ENCODE peak calls at places on chromosomes 2 and 18, in four cellular contexts. V is stomach, S is OCI-LY7, C is aorta. G is an unnamed sample.

GRCh38 chr2:30346475-30347169 is 100.4 kb upstream of the LCLAT1 start:
- DNase-seq in V (no peak), S (no peak), C (peak; percentile 90), G (peak; percentile 33)

GRCh38 chr2:189408294-189408693 is 33.0 kb upstream of the WDR75 start:
- DNase-seq in V (no peak), S (no peak), C (no peak), G (no peak)

GRCh38 chr18:22551536-22552151 is 133.9 kb upstream of the CTAGE1 start:
- DNase-seq in V (no peak), S (no peak), C (no peak), G (no peak)

GRCh38 chr2:64825831-64826496 is 163.2 kb upstream of the SLC1A4 start:
- DNase-seq in V (no peak), S (no peak), C (no peak), G (no peak)

GRCh38 chr18:55142413-55142812 is 183.2 kb upstream of the CCDC68 start:
- DNase-seq in V (no peak), S (no peak), C (no peak), G (no peak)

GRCh38 chr2:141641462-141641861 is 489.4 kb downstream of the LRP1B start:
- DNase-seq in V (no peak), S (no peak), C (no peak), G (no peak)

GRCh38 chr2:133977385-133977784 is 276.5 kb upstream of the MGAT5 start:
- DNase-seq in V (no peak), S (no peak), C (no peak), G (no peak)

GRCh38 chr2:160353166-160353565 is 140.4 kb downstream of the RBMS1 start:
- DNase-seq in V (no peak), S (peak; percentile 33), C (no peak), G (no peak)

GRCh38 chr2:238868616-238869292 is 20.9 kb downstream of the TWIST2 start:
- DNase-seq in V (peak; percentile 86), S (no peak), C (peak; percentile 72), G (peak; percentile 59)

GRCh38 chr2:229202646-229203045 is 68.4 kb downstream of the PID1 start:
- DNase-seq in V (no peak), S (no peak), C (no peak), G (no peak)

GRCh38 chr2:232137346-232137745 is 175.8 kb downstream of the DIS3L2 start:
- DNase-seq in V (no peak), S (no peak), C (no peak), G (no peak)

GRCh38 chr2:31318360-31319336 is 84.7 kb downstream of the EHD3 start:
- DNase-seq in V (no peak), S (peak; percentile 53), C (no peak), G (peak; percentile 49)

GRCh38 chr2:159285929-159286708 is at the start of gene WDSUB1:
- DNase-seq in V (peak; percentile 74), S (no peak), C (peak; percentile 89), G (peak; percentile 73)

GRCh38 chr18:77057043-77057442 is 75.5 kb downstream of the MBP start:
- DNase-seq in V (no peak), S (no peak), C (no peak), G (no peak)

GRCh38 chr18:63430526-63430925 is 8.2 kb upstream of the VPS4B start:
- DNase-seq in V (no peak), S (no peak), C (no peak), G (no peak)

GRCh38 chr2:88181511-88181910 is 11.4 kb downstream of the THNSL2 start:
- DNase-seq in V (no peak), S (no peak), C (no peak), G (no peak)

GRCh38 chr2:33273479-33273878 is 203.0 kb upstream of the RASGRP3 start:
- DNase-seq in V (no peak), S (no peak), C (no peak), G (no peak)

GRCh38 chr2:10779776-10780490 is 32.7 kb downstream of the PDIA6 start:
- DNase-seq in V (no peak), S (no peak), C (peak; percentile 75), G (no peak)

GRCh38 chr2:148221166-148221565 is 200.3 kb downstream of the MBD5 start:
- DNase-seq in V (no peak), S (no peak), C (no peak), G (no peak)

GRCh38 chr2:167127135-167127534 is 238.9 kb downstream of the XIRP2 start:
- DNase-seq in V (no peak), S (peak; percentile 2), C (no peak), G (no peak)

GRCh38 chr18:76803814-76804213 is 18.5 kb upstream of the ZNF236 start:
- DNase-seq in V (peak; percentile 67), S (peak; percentile 56), C (no peak), G (peak; percentile 74)

GRCh38 chr2:207166349-207167128 is 791 bp upstream of the KLF7 start:
- DNase-seq in V (peak; percentile 80), S (no peak), C (peak; percentile 93), G (peak; percentile 69)

GRCh38 chr18:23784811-23785245 is 95.6 kb downstream of the LAMA3 start:
- DNase-seq in V (no peak), S (no peak), C (no peak), G (peak; percentile 16)

GRCh38 chr2:233857511-233858118 is 3.3 kb upstream of the HJURP start:
- DNase-seq in V (peak; percentile 72), S (peak; percentile 37), C (no peak), G (peak; percentile 67)

GRCh38 chr2:128494640-128495321 is 176.1 kb upstream of the HS6ST1 start:
- DNase-seq in V (peak; percentile 32), S (no peak), C (no peak), G (no peak)

GRCh38 chr2:191979221-191979730 is 132.4 kb upstream of the CAVIN2 start:
- DNase-seq in V (no peak), S (no peak), C (no peak), G (no peak)

GRCh38 chr2:195486987-195487644 is 169.9 kb upstream of the SLC39A10 start:
- DNase-seq in V (no peak), S (peak; percentile 31), C (no peak), G (no peak)

GRCh38 chr18:67600181-67600631 is 83.7 kb upstream of the DSEL start:
- DNase-seq in V (no peak), S (no peak), C (no peak), G (no peak)

GRCh38 chr2:44479127-44479887 is 117.6 kb downstream of the CAMKMT start:
- DNase-seq in V (no peak), S (peak; percentile 83), C (no peak), G (peak; percentile 16)

GRCh38 chr18:50518787-50519520 is 40.9 kb upstream of the MAPK4 start:
- DNase-seq in V (no peak), S (no peak), C (no peak), G (no peak)

GRCh38 chr2:195657634-195658540 is 861 bp downstream of the SLC39A10 start:
- DNase-seq in V (peak; percentile 61), S (peak; percentile 87), C (peak; percentile 85), G (peak; percentile 73)

GRCh38 chr2:119254601-119255080 is 31.0 kb downstream of the STEAP3 start:
- DNase-seq in V (no peak), S (no peak), C (peak; percentile 47), G (no peak)

GRCh38 chr2:119257198-119257597 is 33.6 kb downstream of the STEAP3 start:
- DNase-seq in V (no peak), S (no peak), C (peak; percentile 35), G (no peak)

GRCh38 chr2:119256574-119256921 is 32.9 kb downstream of the STEAP3 start:
- DNase-seq in V (no peak), S (no peak), C (no peak), G (no peak)

GRCh38 chr2:119253760-119254600 is 30.3 kb downstream of the STEAP3 start:
- DNase-seq in V (no peak), S (no peak), C (peak; percentile 51), G (no peak)

GRCh38 chr2:119255760-119256573 is 32.3 kb downstream of the STEAP3 start:
- DNase-seq in V (no peak), S (no peak), C (no peak), G (no peak)
- H3K27ac ChIP-seq in V (no peak overlapping the region), S (no peak overlapping the region), C (no peak overlapping the region), G (no peak overlapping the region)

GRCh38 chr2:121617042-121617599 is 32.1 kb downstream of the CLASP1 start:
- DNase-seq in V (no peak), S (peak; percentile 62), C (no peak), G (no peak)
- H3K27ac ChIP-seq in V (no peak overlapping the region), S (peak overlapping the region; percentile 27), C (no peak overlapping the region), G (no peak overlapping the region)

GRCh38 chr2:96256611-96257113 is 9.1 kb downstream of the TMEM127 start:
- DNase-seq in V (no peak), S (no peak), C (no peak), G (no peak)

GRCh38 chr2:96251721-96252292 is 14.0 kb downstream of the TMEM127 start:
- DNase-seq in V (peak; percentile 61), S (no peak), C (peak; percentile 91), G (peak; percentile 27)

GRCh38 chr2:96253006-96253405 is 12.8 kb downstream of the TMEM127 start:
- DNase-seq in V (no peak), S (no peak), C (no peak), G (no peak)

GRCh38 chr2:96252526-96252925 is 13.3 kb downstream of the TMEM127 start:
- DNase-seq in V (no peak), S (no peak), C (no peak), G (no peak)

DNA sequence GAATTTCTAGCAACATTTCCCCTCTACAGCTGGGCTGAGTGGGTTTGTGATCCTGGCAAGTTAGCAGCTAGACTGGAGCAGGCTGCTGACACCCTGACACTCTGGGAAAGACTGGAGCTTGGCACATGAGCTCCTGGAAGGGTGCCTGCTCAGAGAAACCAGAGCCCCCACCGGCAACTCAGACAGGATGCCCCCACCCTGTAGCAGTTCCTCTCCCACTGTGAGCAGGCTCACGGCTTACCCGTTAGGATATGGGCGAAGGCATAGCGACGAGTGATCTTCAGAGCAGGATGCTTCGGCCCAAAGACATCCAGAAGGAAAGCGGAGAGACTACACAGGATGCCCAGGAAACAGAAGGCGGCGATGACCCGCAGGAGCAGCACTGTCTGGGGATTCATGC is 11.2 kb downstream of the TMEM127 start:
- DNase-seq in V (no peak), S (no peak), C (no peak), G (no peak)
- H3K27ac ChIP-seq in V (peak overlapping the region; percentile 18), S (no peak overlapping the region), C (no peak overlapping the region), G (peak overlapping the region; percentile 37)

GRCh38 chr2:121346407-121346806 is 61.4 kb upstream of the TFCP2L1 start:
- DNase-seq in V (no peak), S (no peak), C (no peak), G (no peak)
- H3K27ac ChIP-seq in V (no peak overlapping the region), S (no peak overlapping the region), C (no peak overlapping the region), G (no peak overlapping the region)

GRCh38 chr2:37623409-37623808 is 48.0 kb downstream of the CDC42EP3 start:
- DNase-seq in V (no peak), S (no peak), C (no peak), G (no peak)
- H3K27ac ChIP-seq in V (no peak overlapping the region), S (no peak overlapping the region), C (no peak overlapping the region), G (no peak overlapping the region)

G was measured in transverse colon.